ENCODE peak calls at places on chromosomes 13 and 19, in eight cellular contexts. Q is neural progenitor cell, G is tibial nerve, F is AG10803, O is astrocyte of the spinal cord, J is astrocyte of the cerebellum, D is left ventricle myocardium inferior, M is testis. A is an unnamed sample.

GRCh38 chr13:44692173-44692713 is 116.1 kb upstream of the TSC22D1 start:
- DNase-seq in Q (no peak), G (no peak), F (no peak), O (peak), J (no peak), D (no peak), M (no peak), A (peak)

GRCh38 chr19:42154471-42155323 is 22.5 kb upstream of the POU2F2 start:
- DNase-seq in Q (no peak), G (no peak), F (no peak), O (no peak), J (no peak), D (no peak), M (no peak), A (no peak)

GRCh38 chr13:79724348-79725103 is 243.6 kb downstream of the NDFIP2 start:
- DNase-seq in Q (no peak), G (no peak), F (no peak), O (peak), J (no peak), D (no peak), M (no peak), A (no peak)

GRCh38 chr13:98842074-98842473 is 89.6 kb upstream of the SLC15A1 start:
- DNase-seq in Q (no peak), G (no peak), F (no peak), O (no peak), J (no peak), D (no peak), M (no peak), A (no peak)

GRCh38 chr19:14339741-14340140 is 41.5 kb upstream of the ADGRE5 start:
- DNase-seq in Q (no peak), G (no peak), F (no peak), O (no peak), J (no peak), D (no peak), M (no peak), A (no peak)

GRCh38 chr13:70171151-70171550 is 62.9 kb upstream of the KLHL1 start:
- DNase-seq in Q (no peak), G (no peak), F (no peak), O (no peak), J (no peak), D (no peak), M (no peak), A (no peak)

GRCh38 chr13:25654332-25654731 is 282.6 kb downstream of the ATP8A2 start:
- DNase-seq in Q (no peak), G (no peak), F (no peak), O (no peak), J (no peak), D (no peak), M (no peak), A (no peak)

GRCh38 chr19:33795370-33796163 is 1.1 kb upstream of the KCTD15 start:
- DNase-seq in Q (peak), G (peak), F (peak), O (peak), J (peak), D (peak), M (peak), A (peak)

GRCh38 chr19:7550987-7551761 is 15.7 kb downstream of the PNPLA6 start:
- DNase-seq in Q (peak), G (no peak), F (no peak), O (peak), J (peak), D (peak), M (peak), A (peak)

GRCh38 chr13:73715114-73715909 is 418.9 kb downstream of the KLF12 start:
- DNase-seq in Q (no peak), G (no peak), F (no peak), O (no peak), J (no peak), D (no peak), M (no peak), A (no peak)

GRCh38 chr13:51562011-51562671 is 22.1 kb upstream of the WDFY2 start:
- DNase-seq in Q (no peak), G (no peak), F (no peak), O (no peak), J (no peak), D (no peak), M (no peak), A (no peak)

GRCh38 chr19:8655340-8655709 is 24.9 kb downstream of the NFILZ start:
- DNase-seq in Q (no peak), G (no peak), F (no peak), O (no peak), J (no peak), D (no peak), M (no peak), A (no peak)

GRCh38 chr13:23551213-23552008 is 18.8 kb upstream of the TNFRSF19 start:
- DNase-seq in Q (peak), G (no peak), F (no peak), O (no peak), J (no peak), D (no peak), M (no peak), A (no peak)

GRCh38 chr19:37983916-37984315 is 76.9 kb downstream of the SIPA1L3 start:
- DNase-seq in Q (no peak), G (no peak), F (no peak), O (no peak), J (no peak), D (no peak), M (peak), A (no peak)

GRCh38 chr19:29878973-29879654 is 62.9 kb upstream of the URI1 start:
- DNase-seq in Q (peak), G (peak), F (peak), O (no peak), J (no peak), D (no peak), M (peak), A (peak)

GRCh38 chr13:33235564-33235963 is 50.0 kb downstream of the STARD13 start:
- DNase-seq in Q (no peak), G (no peak), F (peak), O (no peak), J (no peak), D (no peak), M (no peak), A (no peak)

GRCh38 chr13:51590231-51590630 is 6.0 kb downstream of the WDFY2 start:
- DNase-seq in Q (no peak), G (no peak), F (no peak), O (no peak), J (no peak), D (no peak), M (no peak), A (no peak)

GRCh38 chr13:39616087-39616694 is 13.2 kb upstream of the LHFPL6 start:
- DNase-seq in Q (peak), G (peak), F (peak), O (peak), J (peak), D (no peak), M (peak), A (peak)

GRCh38 chr13:30880151-30880551 is 25.9 kb upstream of the MEDAG start:
- DNase-seq in Q (no peak), G (no peak), F (peak), O (peak), J (no peak), D (no peak), M (no peak), A (peak)

DNA sequence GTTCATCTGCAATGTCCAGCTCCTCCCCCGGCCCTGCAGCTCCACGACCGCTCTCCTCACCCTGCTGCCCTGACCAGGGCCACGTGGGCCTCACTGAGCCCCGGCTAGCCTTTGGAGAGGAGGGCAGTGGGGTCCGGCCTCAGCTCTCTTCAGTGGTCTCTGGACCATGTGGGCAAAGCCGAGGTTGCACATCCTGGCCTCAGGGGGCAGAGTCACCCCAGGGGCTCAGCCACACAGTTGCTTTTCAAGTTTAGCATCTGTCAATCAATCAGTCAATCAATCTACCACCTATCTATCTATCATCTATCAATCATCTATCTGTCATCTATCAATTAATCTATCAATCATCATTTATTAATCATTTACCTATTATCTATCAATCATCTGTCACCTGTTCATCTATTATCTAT is 3.0 kb upstream of the DIRAS1 start:
- DNase-seq in Q (no peak), G (no peak), F (no peak), O (no peak), J (no peak), D (no peak), M (no peak), A (no peak)
- TF ChIP-seq CTCF in Q (peak), G (no peak), F (peak), O (peak), J (no peak), D (no peak), M (no peak), A (peak)

GRCh38 chr19:10195199-10195519 is 406 bp upstream of the DNMT1 start:
- DNase-seq in Q (no peak), G (no peak), F (no peak), O (no peak), J (no peak), D (no peak), M (no peak), A (no peak)

GRCh38 chr19:10191347-10191746 is 3.4 kb downstream of the DNMT1 start:
- DNase-seq in Q (no peak), G (peak), F (peak), O (peak), J (peak), D (no peak), M (no peak), A (peak)

GRCh38 chr19:10192922-10193321 is 1.8 kb downstream of the DNMT1 start:
- DNase-seq in Q (no peak), G (no peak), F (no peak), O (no peak), J (no peak), D (no peak), M (no peak), A (no peak)

GRCh38 chr19:10193666-10194499 is 870 bp downstream of the DNMT1 start:
- DNase-seq in Q (no peak), G (peak), F (peak), O (peak), J (no peak), D (no peak), M (peak), A (peak)

GRCh38 chr19:10194500-10195198 is at the start of gene DNMT1:
- DNase-seq in Q (peak), G (peak), F (peak), O (peak), J (peak), D (peak), M (peak), A (peak)
- H3K4me3 ChIP-seq in Q (peak), G (peak), F (peak), O (peak), J (peak), D (peak), M (peak), A (peak)

DNA sequence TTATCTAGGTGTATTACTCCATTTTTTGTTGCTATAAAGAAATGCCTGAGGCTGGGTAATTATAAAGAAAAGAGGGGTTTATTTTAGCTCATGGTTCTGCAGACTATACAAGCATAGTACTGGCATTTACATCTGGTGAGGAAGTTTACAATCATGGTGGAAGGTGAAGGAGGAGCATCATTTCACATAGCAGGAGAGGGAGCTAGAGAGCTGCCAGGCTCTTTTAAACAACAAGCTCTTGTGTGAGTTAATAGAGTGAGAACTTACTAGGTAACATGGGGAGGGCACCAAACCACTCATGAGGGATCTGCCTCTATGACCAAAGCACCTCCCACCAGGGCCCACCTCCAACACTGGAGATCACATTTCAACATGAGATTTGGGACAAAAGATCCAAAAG is 221.7 kb upstream of the GPC6 start:
- DNase-seq in Q (peak), G (no peak), F (peak), O (no peak), J (no peak), D (no peak), M (no peak), A (peak)
- TF ChIP-seq CTCF in Q (peak), G (no peak), F (peak), O (peak), J (no peak), D (no peak), M (no peak), A (peak)

DNA sequence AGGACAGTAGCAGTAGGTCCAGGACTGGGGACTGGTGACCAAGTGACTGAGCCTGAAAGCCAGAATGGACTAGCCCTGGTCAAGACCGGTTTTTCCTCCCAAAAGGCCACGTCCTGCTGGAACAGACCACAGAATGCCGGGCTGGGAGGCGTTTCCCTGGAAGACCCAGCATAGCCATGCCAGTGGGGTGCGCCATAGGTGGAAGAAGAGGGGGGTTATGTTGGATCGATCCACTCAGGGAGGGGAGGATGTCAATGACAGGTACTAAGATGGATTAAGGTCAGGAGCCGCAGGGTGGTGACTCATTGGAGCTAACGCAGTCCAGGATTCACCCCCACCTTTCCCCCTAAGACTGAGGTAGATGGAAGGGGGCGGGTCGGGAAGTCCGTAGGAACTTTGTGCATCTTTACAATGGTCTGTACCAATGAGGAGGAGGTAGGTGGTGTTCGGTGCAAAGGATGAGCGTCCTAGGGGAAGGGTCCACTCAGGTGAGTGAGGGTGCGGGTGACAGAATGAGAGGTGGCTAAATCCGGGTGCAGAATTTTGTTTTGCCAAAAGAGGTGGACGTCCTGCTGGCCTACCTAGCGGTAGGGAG is 21.0 kb downstream of the VASP start:
- DNase-seq in Q (peak), G (no peak), F (peak), O (peak), J (no peak), D (no peak), M (no peak), A (no peak)
- H3K4me3 ChIP-seq in Q (peak), G (peak), F (no peak), O (no peak), J (peak), D (peak), M (peak), A (no peak)

GRCh38 chr13:90883592-90883991 is 463.9 kb upstream of the MIR17HG start:
- DNase-seq in Q (no peak), G (no peak), F (no peak), O (no peak), J (no peak), D (no peak), M (no peak), A (no peak)
- TF ChIP-seq CTCF in Q (no peak), G (no peak), F (no peak), O (no peak), J (no peak), D (no peak), M (no peak), A (no peak)

GRCh38 chr19:12838182-12838890 is at the start of gene MAST1:
- DNase-seq in Q (peak), G (no peak), F (no peak), O (no peak), J (no peak), D (no peak), M (peak), A (no peak)

GRCh38 chr19:12841094-12841493 is 2.8 kb downstream of the MAST1 start:
- DNase-seq in Q (peak), G (no peak), F (no peak), O (no peak), J (no peak), D (no peak), M (peak), A (no peak)

GRCh38 chr19:12842511-12842910 is 4.2 kb downstream of the MAST1 start:
- DNase-seq in Q (no peak), G (no peak), F (no peak), O (no peak), J (no peak), D (no peak), M (no peak), A (no peak)

GRCh38 chr19:12838893-12839656 is 760 bp downstream of the MAST1 start:
- DNase-seq in Q (peak), G (no peak), F (no peak), O (no peak), J (no peak), D (no peak), M (no peak), A (no peak)

DNA sequence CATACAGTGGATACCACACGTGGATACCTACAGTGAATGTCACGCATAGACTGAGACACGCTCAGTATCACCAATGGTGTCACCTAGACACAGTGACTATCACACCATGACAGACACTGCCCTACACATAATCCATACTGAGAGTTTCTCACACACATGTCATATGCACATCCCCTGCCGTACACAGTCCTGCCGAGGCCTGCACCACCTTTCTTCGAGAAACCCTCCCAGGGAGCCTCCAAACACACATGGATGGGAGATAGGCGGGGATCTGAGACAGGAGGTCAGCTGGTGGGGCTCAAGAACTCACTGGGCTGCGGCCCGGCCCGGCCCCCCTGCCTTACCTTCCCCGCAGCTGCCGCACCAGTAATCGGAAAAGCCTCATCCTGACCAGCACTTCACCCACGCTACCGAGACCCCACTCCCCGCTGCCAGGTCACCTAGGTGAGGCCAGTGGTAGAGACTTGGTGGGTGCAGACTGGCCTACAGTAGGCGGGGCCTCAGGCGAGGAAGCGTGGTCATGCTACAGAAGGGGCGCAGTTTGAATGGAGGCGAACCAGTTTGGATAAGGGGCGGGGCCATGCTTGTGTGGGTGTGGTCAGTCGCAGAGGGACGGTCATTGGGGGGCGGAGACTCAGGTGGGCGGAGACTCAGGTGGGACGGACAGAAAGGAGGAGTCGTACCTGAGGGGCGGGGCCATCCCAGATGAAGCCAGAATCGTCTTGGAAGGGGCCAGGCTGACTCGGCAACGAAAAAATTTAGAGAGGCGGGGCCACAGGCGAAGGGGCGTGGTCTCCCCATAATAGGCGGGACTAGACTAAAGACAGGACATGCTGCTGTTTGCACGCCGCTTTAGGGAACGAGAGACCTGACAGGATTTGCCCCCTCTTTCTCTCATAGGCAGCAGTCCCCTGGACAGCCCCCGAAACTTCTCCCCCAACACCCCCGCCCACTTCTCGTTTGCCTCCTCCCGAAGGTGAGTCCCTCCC is 2.1 kb downstream of the MAST1 start:
- DNase-seq in Q (peak), G (no peak), F (peak), O (peak), J (no peak), D (peak), M (peak), A (peak)
- H3K4me3 ChIP-seq in Q (peak), G (no peak), F (peak), O (peak), J (peak), D (peak), M (peak), A (peak)

A was measured in choroid plexus epithelial cell.